ENCODE peak calls at places on chromosome 11, in eight cellular contexts. D, V, E, S, Y, A, L and I are unnamed samples.

GRCh38 chr11:113006916-113007445 is 45.8 kb downstream of the NCAM1 start:
- DNase-seq in D (no peak), V (no peak), E (no peak), S (no peak), Y (no peak), A (no peak), L (no peak), I (no peak)

GRCh38 chr11:74479340-74480123 is 12.2 kb upstream of the KCNE3 start:
- DNase-seq in D (no peak), V (no peak), E (no peak), S (no peak), Y (no peak), A (no peak), L (no peak), I (no peak)

GRCh38 chr11:36500315-36500721 is 9.8 kb downstream of the TRAF6 start:
- DNase-seq in D (no peak), V (no peak), E (no peak), S (peak; percentile 66), Y (no peak), A (peak; percentile 87), L (peak; percentile 94), I (no peak)

GRCh38 chr11:65651589-65652510 is 10.9 kb downstream of the RELA start:
- DNase-seq in D (peak; percentile 69), V (peak; percentile 83), E (peak; percentile 51), S (no peak), Y (peak; percentile 85), A (peak; percentile 73), L (no peak), I (no peak)

GRCh38 chr11:13448876-13449275 is 14.1 kb downstream of the BTBD10 start:
- DNase-seq in D (no peak), V (no peak), E (peak; percentile 50), S (no peak), Y (peak; percentile 68), A (no peak), L (no peak), I (no peak)

GRCh38 chr11:46966773-46967172 is 30.2 kb downstream of the CSTPP1 start:
- DNase-seq in D (no peak), V (no peak), E (no peak), S (no peak), Y (no peak), A (no peak), L (no peak), I (no peak)

GRCh38 chr11:79155237-79155636 is 285.6 kb downstream of the TENM4 start:
- DNase-seq in D (no peak), V (no peak), E (no peak), S (no peak), Y (no peak), A (no peak), L (no peak), I (no peak)

GRCh38 chr11:59765068-59765770 is 10.0 kb downstream of the STX3 start:
- DNase-seq in D (no peak), V (no peak), E (no peak), S (no peak), Y (no peak), A (no peak), L (no peak), I (no peak)

GRCh38 chr11:80899381-80899780 is 1458.6 kb upstream of the TENM4 start:
- DNase-seq in D (no peak), V (no peak), E (no peak), S (no peak), Y (no peak), A (peak; percentile 76), L (peak; percentile 53), I (no peak)

GRCh38 chr11:33802414-33802950 is 28.2 kb upstream of the FBXO3 start:
- DNase-seq in D (peak; percentile 83), V (no peak), E (peak; percentile 62), S (peak; percentile 81), Y (peak; percentile 74), A (peak; percentile 89), L (peak; percentile 89), I (peak; percentile 66)

GRCh38 chr11:65417221-65417701 is 5.3 kb upstream of the NEAT1 start:
- DNase-seq in D (peak; percentile 78), V (peak; percentile 82), E (peak; percentile 73), S (no peak), Y (peak; percentile 81), A (no peak), L (no peak), I (no peak)

GRCh38 chr11:64062185-64063039 is 26.7 kb downstream of the FLRT1 start:
- DNase-seq in D (no peak), V (no peak), E (no peak), S (no peak), Y (no peak), A (no peak), L (no peak), I (no peak)

GRCh38 chr11:126624491-126624890 is 269.0 kb downstream of the ST3GAL4 start:
- DNase-seq in D (no peak), V (no peak), E (no peak), S (no peak), Y (no peak), A (no peak), L (no peak), I (no peak)

GRCh38 chr11:8017894-8018741 is 31.0 kb downstream of the EIF3F start:
- DNase-seq in D (no peak), V (no peak), E (no peak), S (no peak), Y (no peak), A (no peak), L (no peak), I (no peak)
- H3K4me3 ChIP-seq in D (no peak overlapping the region), V (no peak overlapping the region), E (no peak overlapping the region), S (peak overlapping the region; percentile 61), Y (peak overlapping the region; percentile 66), A (no peak overlapping the region), L (peak overlapping the region; percentile 62), I (peak overlapping the region; percentile 63)

GRCh38 chr11:86182976-86183584 is 61.5 kb upstream of the EED start:
- DNase-seq in D (no peak), V (peak; percentile 64), E (no peak), S (peak; percentile 56), Y (no peak), A (peak; percentile 95), L (no peak), I (no peak)

GRCh38 chr11:86183694-86184093 is 60.9 kb upstream of the EED start:
- DNase-seq in D (no peak), V (no peak), E (no peak), S (no peak), Y (no peak), A (peak; percentile 75), L (peak; percentile 63), I (no peak)

GRCh38 chr11:86184728-86185127 is 59.8 kb upstream of the EED start:
- DNase-seq in D (no peak), V (no peak), E (no peak), S (no peak), Y (no peak), A (no peak), L (no peak), I (no peak)

GRCh38 chr11:86186420-86186819 is 58.1 kb upstream of the EED start:
- DNase-seq in D (no peak), V (no peak), E (no peak), S (no peak), Y (no peak), A (no peak), L (no peak), I (no peak)

DNA sequence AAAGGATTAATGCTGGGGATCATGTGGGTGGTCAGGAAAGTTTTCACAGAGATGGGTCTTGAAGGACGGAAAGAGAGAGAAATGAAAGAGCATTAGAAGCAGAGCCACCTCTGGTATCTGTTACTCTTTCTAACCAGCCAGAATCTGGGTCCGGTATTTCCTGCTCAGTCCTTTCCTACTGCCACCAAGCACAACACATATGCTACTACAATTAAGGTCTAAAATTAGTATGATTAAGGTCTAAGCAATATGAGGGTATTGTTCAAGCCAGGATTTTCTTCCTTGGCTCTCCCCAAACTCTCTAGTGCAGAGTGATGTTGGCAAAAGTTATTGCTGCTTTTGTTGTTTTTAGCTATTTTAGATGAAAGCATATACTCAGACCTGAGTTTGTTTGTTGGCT is 59.2 kb upstream of the EED start:
- DNase-seq in D (no peak), V (no peak), E (no peak), S (no peak), Y (no peak), A (no peak), L (no peak), I (no peak)
- H3K4me3 ChIP-seq in D (no peak overlapping the region), V (no peak overlapping the region), E (no peak overlapping the region), S (no peak overlapping the region), Y (no peak overlapping the region), A (no peak overlapping the region), L (no peak overlapping the region), I (no peak overlapping the region)

DNA sequence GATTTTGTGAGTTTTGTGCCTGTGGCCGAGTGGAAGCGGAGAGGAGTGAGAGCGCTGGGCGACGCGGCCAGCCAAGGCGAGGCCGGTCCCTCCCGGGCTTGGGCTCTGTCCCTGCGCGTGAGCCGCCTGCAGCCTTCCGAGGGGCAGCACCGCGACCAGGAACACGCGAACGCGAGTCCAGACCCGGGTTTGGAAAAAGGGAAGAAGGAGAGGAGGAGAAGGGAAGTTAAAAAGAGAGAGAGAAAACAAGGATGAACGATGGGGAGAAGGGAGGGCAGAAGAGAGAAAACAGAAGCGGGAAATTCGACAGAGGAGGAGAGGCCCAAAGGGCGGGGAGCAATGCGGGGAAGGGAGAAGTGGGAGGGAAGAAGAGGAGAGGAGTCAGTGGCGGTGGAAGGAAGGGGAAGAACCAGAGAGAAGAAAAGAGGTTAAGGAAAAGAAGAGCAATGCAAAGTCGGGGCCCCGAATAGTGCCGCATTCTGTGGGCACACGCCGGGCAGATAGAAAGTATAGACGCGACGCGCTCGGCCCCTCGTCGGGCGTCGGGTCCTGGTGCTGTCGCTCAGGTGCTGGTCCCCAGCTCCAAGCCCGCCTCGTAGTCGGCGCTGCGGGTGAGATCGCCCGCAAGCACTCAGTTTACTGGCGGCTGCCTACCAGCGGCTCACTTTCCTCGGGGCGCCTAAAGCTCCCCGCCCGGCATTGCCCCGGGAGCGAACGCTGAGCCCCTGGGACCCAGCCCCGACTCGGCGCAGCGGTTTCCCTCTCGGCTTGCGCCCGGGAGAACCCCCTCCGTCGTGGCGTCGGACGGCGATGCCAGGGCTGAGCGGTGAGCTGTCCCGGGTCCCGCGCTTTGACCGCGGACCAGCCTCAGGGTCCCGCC is 2.8 kb upstream of the BARX2 start:
- DNase-seq in D (peak; percentile 55), V (peak; percentile 49), E (no peak), S (no peak), Y (no peak), A (no peak), L (no peak), I (no peak)
- H3K4me3 ChIP-seq in D (no peak overlapping the region), V (no peak overlapping the region), E (peak overlapping the region; percentile 16), S (peak overlapping the region; percentile 42), Y (peak overlapping the region; percentile 40), A (no peak overlapping the region), L (peak overlapping the region; percentile 20), I (peak overlapping the region; percentile 50)

DNA sequence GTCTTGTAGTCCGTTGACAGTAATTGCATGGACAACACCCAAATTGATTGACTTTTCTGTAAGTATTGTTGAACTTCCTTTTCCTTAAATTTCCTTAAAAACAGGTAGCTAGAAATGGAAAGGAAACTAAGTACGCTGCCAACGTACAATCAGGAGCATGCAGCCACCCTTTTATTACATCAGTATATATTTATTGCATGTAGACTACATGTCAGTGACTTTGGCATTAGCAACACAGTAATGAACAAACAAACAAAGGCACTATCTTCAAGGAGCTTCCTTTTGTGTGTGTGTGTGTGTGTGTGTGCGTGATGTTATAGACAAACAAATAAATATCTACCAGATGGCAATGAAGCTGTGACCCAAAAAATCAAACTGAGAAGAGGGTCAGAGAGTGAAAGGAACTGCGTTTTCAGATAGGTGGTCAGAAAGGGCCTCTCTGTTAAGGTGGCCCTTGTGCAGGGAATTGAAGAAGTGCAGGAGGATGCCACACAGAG is at the start of gene OR9Q1:
- DNase-seq in D (no peak), V (no peak), E (no peak), S (no peak), Y (no peak), A (no peak), L (no peak), I (no peak)
- H3K4me3 ChIP-seq in D (no peak within 1 kb of the TSS), V (no peak within 1 kb of the TSS), E (no peak within 1 kb of the TSS), S (no peak within 1 kb of the TSS), Y (no peak within 1 kb of the TSS), A (no peak within 1 kb of the TSS), L (no peak within 1 kb of the TSS), I (no peak within 1 kb of the TSS)

GRCh38 chr11:134541355-134541754 is 129.3 kb upstream of the B3GAT1 start:
- DNase-seq in D (no peak), V (no peak), E (no peak), S (no peak), Y (no peak), A (no peak), L (no peak), I (no peak)
- H3K4me3 ChIP-seq in D (no peak overlapping the region), V (no peak overlapping the region), E (no peak overlapping the region), S (no peak overlapping the region), Y (no peak overlapping the region), A (no peak overlapping the region), L (no peak overlapping the region), I (no peak overlapping the region)